ENCODE peak calls at places on chromosomes 6 and 20, in nine cellular contexts. W is ovary; K is hepatocyte; Z is CD8-positive, alpha-beta memory T cell; F is right lobe of liver; G is kidney epithelial cell; D is mammary epithelial cell; V is IMR-90; C is lower lobe of right lung. X is an unnamed sample.

GRCh38 chr6:48933136-48933535 is 529.9 kb downstream of the MMUT start:
- DNase-seq in Z (no peak), V (no peak), W (no peak), C (no peak), K (no peak), G (no peak), F (no peak), D (no peak), X (no peak)

GRCh38 chr6:106084106-106084963 is 1.8 kb upstream of the PRDM1 start:
- DNase-seq in F (no peak), Z (no peak), D (peak; percentile 85), K (peak; percentile 72), V (peak; percentile 92), W (no peak), G (peak; percentile 91), C (no peak), X (peak; percentile 52)

GRCh38 chr6:88867841-88868558 is 95.4 kb downstream of the RNGTT start:
- DNase-seq in G (peak; percentile 83), W (no peak), D (peak; percentile 71), V (peak; percentile 70), K (no peak), Z (no peak), C (no peak), F (no peak), X (no peak)

GRCh38 chr6:158761746-158762145 is 57.4 kb downstream of the EZR start:
- DNase-seq in W (no peak), V (no peak), G (no peak), C (no peak), Z (no peak), K (no peak), F (no peak), D (no peak), X (no peak)

GRCh38 chr6:118696262-118696661 is 44.9 kb upstream of the CEP85L start:
- DNase-seq in V (no peak), Z (no peak), W (no peak), C (no peak), K (no peak), F (no peak), D (no peak), G (no peak), X (no peak)

GRCh38 chr6:169221264-169221663 is 32.4 kb downstream of the THBS2 start:
- DNase-seq in W (no peak), C (no peak), V (no peak), G (no peak), Z (no peak), D (no peak), F (no peak), K (no peak), X (no peak)

GRCh38 chr6:153625089-153625488 is 414.0 kb upstream of the OPRM1 start:
- DNase-seq in D (no peak), K (peak; percentile 73), G (peak; percentile 19), V (no peak), Z (no peak), F (no peak), W (no peak), C (no peak), X (no peak)

GRCh38 chr6:137116807-137117206 is 56.6 kb downstream of the IL22RA2 start:
- DNase-seq in Z (no peak), G (no peak), C (no peak), W (no peak), V (no peak), K (no peak), D (no peak), F (peak; percentile 65), X (no peak)

GRCh38 chr20:44911264-44911921 is 1.5 kb downstream of the PABPC1L start:
- DNase-seq in D (peak; percentile 38), Z (peak; percentile 14), C (peak; percentile 86), W (peak; percentile 31), V (peak; percentile 28), G (peak; percentile 34), F (peak; percentile 85), K (peak; percentile 83), X (peak; percentile 52)

GRCh38 chr6:69887026-69887425 is 20.7 kb downstream of the COL19A1 start:
- DNase-seq in D (peak; percentile 26), G (no peak), F (no peak), V (peak; percentile 25), Z (no peak), K (no peak), W (no peak), C (no peak), X (no peak)

GRCh38 chr6:398558-399078 is 7.1 kb downstream of the IRF4 start:
- DNase-seq in F (no peak), K (no peak), G (no peak), W (no peak), C (no peak), Z (no peak), V (no peak), D (no peak), X (no peak)

GRCh38 chr6:401239-401993 is 9.9 kb downstream of the IRF4 start:
- DNase-seq in G (no peak), F (no peak), Z (no peak), W (no peak), D (no peak), K (no peak), C (no peak), V (no peak), X (no peak)

GRCh38 chr6:400815-401214 is 9.3 kb downstream of the IRF4 start:
- DNase-seq in W (no peak), G (no peak), F (no peak), D (no peak), Z (no peak), K (no peak), V (no peak), C (no peak), X (no peak)

GRCh38 chr6:398065-398464 is 6.5 kb downstream of the IRF4 start:
- DNase-seq in K (no peak), D (no peak), Z (no peak), F (no peak), C (no peak), W (no peak), V (no peak), G (no peak), X (no peak)

DNA sequence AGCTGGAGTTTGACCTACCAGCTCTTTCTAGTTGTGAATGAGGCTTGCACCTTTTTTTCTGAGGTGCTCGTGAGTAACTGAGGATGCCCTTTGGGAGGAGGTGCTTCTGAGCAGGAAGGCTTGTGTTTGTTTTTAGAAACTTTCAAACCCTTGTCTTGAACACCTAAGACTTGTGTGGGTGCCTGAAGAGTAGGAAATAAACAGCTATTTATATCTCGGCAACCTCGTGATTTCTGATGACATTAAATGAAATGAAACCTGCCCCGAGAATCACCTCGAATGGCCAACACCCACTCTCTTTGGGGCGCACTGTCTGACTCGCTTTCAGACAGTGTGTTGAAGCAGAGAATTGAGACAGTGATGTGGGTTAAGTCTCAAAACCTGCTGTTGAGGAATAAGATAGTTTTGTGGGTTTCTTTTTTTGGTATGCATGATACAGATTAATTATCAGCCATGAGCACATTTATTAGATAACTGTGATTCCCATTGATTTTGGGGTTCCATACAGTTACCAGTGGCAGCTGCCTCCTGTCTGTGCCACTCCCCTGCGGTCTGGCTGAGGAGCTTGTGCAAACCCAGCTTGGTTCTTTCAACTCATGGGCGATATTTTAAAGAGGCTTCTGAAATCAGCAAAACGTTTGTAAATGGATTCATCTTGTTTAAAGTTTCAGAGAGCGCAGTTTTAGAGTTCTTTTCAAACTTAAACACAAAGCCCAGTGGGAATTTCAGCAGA is 8.4 kb downstream of the IRF4 start:
- DNase-seq in Z (peak; percentile 24), V (no peak), C (no peak), G (no peak), F (no peak), D (no peak), W (no peak), K (no peak), X (no peak)
- H3K27me3 ChIP-seq in Z (no peaks in the 10 kb centered on the region), V (peaks cover 63% of the 10 kb centered on the region), C (peaks cover 11% of the 10 kb centered on the region), G (peaks cover 20% of the 10 kb centered on the region), F (peaks cover 9% of the 10 kb centered on the region), D (peaks cover 3% of the 10 kb centered on the region), W (no peaks in the 10 kb centered on the region), K (peaks cover 47% of the 10 kb centered on the region), X (peaks cover 19% of the 10 kb centered on the region)

GRCh38 chr6:41546866-41547798 is 951 bp downstream of the FOXP4 start:
- DNase-seq in W (peak; percentile 57), G (no peak), V (peak; percentile 30), Z (peak; percentile 44), K (peak; percentile 73), D (peak; percentile 47), C (peak; percentile 60), F (peak; percentile 70), X (peak; percentile 42)
- H3K27me3 ChIP-seq in W (no peaks in the 10 kb centered on the region), G (no peaks in the 10 kb centered on the region), V (peaks cover 6% of the 10 kb centered on the region), Z (peaks cover 23% of the 10 kb centered on the region), K (no peaks in the 10 kb centered on the region), D (no peaks in the 10 kb centered on the region), C (no peaks in the 10 kb centered on the region), F (no peaks in the 10 kb centered on the region), X (peaks cover 5% of the 10 kb centered on the region)

GRCh38 chr6:111713811-111714210 is 108.1 kb upstream of the TRAF3IP2 start:
- DNase-seq in Z (no peak), F (no peak), C (no peak), K (no peak), G (no peak), D (no peak), W (no peak), V (no peak), X (no peak)
- H3K27me3 ChIP-seq in Z (no peaks in the 10 kb centered on the region), F (no peaks in the 10 kb centered on the region), C (no peaks in the 10 kb centered on the region), K (no peaks in the 10 kb centered on the region), G (no peaks in the 10 kb centered on the region), D (no peaks in the 10 kb centered on the region), W (no peaks in the 10 kb centered on the region), V (no peaks in the 10 kb centered on the region), X (no peaks in the 10 kb centered on the region)

GRCh38 chr20:62217913-62218773 is 1.9 kb downstream of the HRH3 start:
- DNase-seq in K (no peak), F (no peak), V (no peak), G (no peak), D (no peak), C (no peak), Z (no peak), W (no peak), X (no peak)
- H3K27me3 ChIP-seq in K (peaks cover 70% of the 10 kb centered on the region), F (peaks cover 13% of the 10 kb centered on the region), V (peaks cover 75% of the 10 kb centered on the region), G (peaks cover 87% of the 10 kb centered on the region), D (peaks cover 34% of the 10 kb centered on the region), C (peaks cover 88% of the 10 kb centered on the region), Z (peaks cover 31% of the 10 kb centered on the region), W (peaks cover 2% of the 10 kb centered on the region), X (peaks cover 90% of the 10 kb centered on the region)

GRCh38 chr6:150002710-150003109 is 22.6 kb downstream of the RAET1L start:
- DNase-seq in G (no peak), Z (no peak), F (no peak), C (no peak), K (no peak), D (no peak), V (no peak), W (no peak), X (no peak)
- H3K27me3 ChIP-seq in G (peaks cover 5% of the 10 kb centered on the region), Z (no peaks in the 10 kb centered on the region), F (no peaks in the 10 kb centered on the region), C (peaks cover 16% of the 10 kb centered on the region), K (peaks cover 6% of the 10 kb centered on the region), D (no peaks in the 10 kb centered on the region), V (peaks cover 56% of the 10 kb centered on the region), W (no peaks in the 10 kb centered on the region), X (peaks cover 86% of the 10 kb centered on the region)

DNA sequence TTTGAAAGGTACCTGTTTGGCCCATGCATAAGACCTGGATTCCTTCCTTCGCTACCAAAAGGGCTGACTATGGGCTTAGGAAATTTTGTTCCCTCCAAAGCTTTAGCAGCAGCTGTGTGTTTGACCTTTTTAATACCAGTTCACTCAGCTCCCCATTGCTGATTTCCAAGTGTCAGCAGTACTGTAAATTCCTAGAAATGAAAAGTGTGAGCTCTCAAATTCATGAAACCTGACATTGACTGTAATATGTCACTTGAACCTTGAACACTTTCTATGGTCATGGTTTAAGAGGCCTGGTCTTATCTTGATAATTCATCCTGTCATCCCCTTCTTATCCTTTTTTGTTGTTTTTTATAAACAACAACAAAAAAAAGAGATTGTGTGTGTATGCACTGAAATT is 31.7 kb downstream of the STAU1 start:
- DNase-seq in W (no peak), C (no peak), K (no peak), V (no peak), D (no peak), F (no peak), Z (no peak), G (no peak), X (no peak)
- H3K27me3 ChIP-seq in W (no peaks in the 10 kb centered on the region), C (no peaks in the 10 kb centered on the region), K (no peaks in the 10 kb centered on the region), V (no peaks in the 10 kb centered on the region), D (no peaks in the 10 kb centered on the region), F (no peaks in the 10 kb centered on the region), Z (no peaks in the 10 kb centered on the region), G (no peaks in the 10 kb centered on the region), X (no peaks in the 10 kb centered on the region)